ENCODE peak calls at places on chromosomes 5 and 9, in five cellular contexts. D, L, O, V and Q are unnamed samples.

GRCh38 chr5:83720805-83721431 is at the start of gene HAPLN1:
- DNase-seq in D (peak), L (peak), O (no peak), V (no peak), Q (no peak)

GRCh38 chr9:114237247-114237646 is 81.9 kb downstream of the COL27A1 start:
- DNase-seq in D (no peak), L (no peak), O (no peak), V (no peak), Q (no peak)

GRCh38 chr9:34010979-34011378 is 37.7 kb downstream of the UBAP2 start:
- DNase-seq in D (no peak), L (no peak), O (no peak), V (no peak), Q (no peak)

GRCh38 chr5:65775476-65775875 is 53.5 kb downstream of the NLN start:
- DNase-seq in D (no peak), L (no peak), O (no peak), V (no peak), Q (no peak)

GRCh38 chr5:1039210-1039548 is 30.6 kb downstream of the NKD2 start:
- DNase-seq in D (no peak), L (no peak), O (no peak), V (peak), Q (no peak)

GRCh38 chr5:65722575-65723424 is 795 bp downstream of the NLN start:
- DNase-seq in D (peak), L (peak), O (no peak), V (no peak), Q (peak)

GRCh38 chr9:6619909-6620308 is 25.6 kb downstream of the GLDC start:
- DNase-seq in D (no peak), L (no peak), O (no peak), V (no peak), Q (no peak)

GRCh38 chr9:74125916-74126315 is 371.2 kb upstream of the RORB start:
- DNase-seq in D (no peak), L (no peak), O (peak), V (no peak), Q (no peak)

GRCh38 chr9:137269231-137269772 is 8.2 kb upstream of the TOR4A start:
- DNase-seq in D (peak), L (no peak), O (no peak), V (peak), Q (no peak)

GRCh38 chr9:95268681-95269080 is 48.8 kb downstream of the FANCC start:
- DNase-seq in D (no peak), L (no peak), O (no peak), V (no peak), Q (peak)

GRCh38 chr5:167644619-167645018 is 646.8 kb upstream of the WWC1 start:
- DNase-seq in D (no peak), L (no peak), O (no peak), V (no peak), Q (no peak)

GRCh38 chr5:61767231-61768080 is 435.4 kb downstream of the ZSWIM6 start:
- DNase-seq in D (no peak), L (no peak), O (no peak), V (no peak), Q (no peak)

GRCh38 chr9:116340270-116340669 is 186.7 kb downstream of the PAPPA start:
- DNase-seq in D (no peak), L (no peak), O (no peak), V (no peak), Q (no peak)

GRCh38 chr9:87180361-87180760 is 233.1 kb upstream of the GAS1 start:
- DNase-seq in D (no peak), L (no peak), O (no peak), V (no peak), Q (no peak)

GRCh38 chr5:146284016-146284415 is 54.6 kb upstream of the POU4F3 start:
- DNase-seq in D (no peak), L (no peak), O (no peak), V (no peak), Q (no peak)

GRCh38 chr5:175466700-175467318 is 11.6 kb upstream of the SFXN1 start:
- DNase-seq in D (no peak), L (no peak), O (no peak), V (peak), Q (no peak)

GRCh38 chr9:115006660-115007059 is 76.3 kb upstream of the TNFSF8 start:
- DNase-seq in D (no peak), L (no peak), O (no peak), V (no peak), Q (no peak)

GRCh38 chr5:158549306-158549705 is 550.4 kb downstream of the EBF1 start:
- DNase-seq in D (no peak), L (no peak), O (peak), V (no peak), Q (no peak)

GRCh38 chr5:39331993-39332392 is 32.3 kb downstream of the C9 start:
- DNase-seq in D (no peak), L (no peak), O (no peak), V (no peak), Q (no peak)

GRCh38 chr5:132927355-132927754 is 36.1 kb downstream of the AFF4 start:
- DNase-seq in D (no peak), L (no peak), O (no peak), V (no peak), Q (no peak)

GRCh38 chr9:137276757-137277328 is 683 bp upstream of the TOR4A start:
- DNase-seq in D (peak), L (peak), O (no peak), V (peak), Q (no peak)

GRCh38 chr5:171483453-171484177 is 64.2 kb downstream of the FGF18 start:
- DNase-seq in D (peak), L (no peak), O (no peak), V (peak), Q (no peak)

GRCh38 chr5:37326536-37326935 is 44.4 kb downstream of the NUP155 start:
- DNase-seq in D (no peak), L (no peak), O (no peak), V (no peak), Q (no peak)
- TF ChIP-seq CTCF in D (no peak), L (no peak), O (no peak), V (no peak), Q (no peak)

DNA sequence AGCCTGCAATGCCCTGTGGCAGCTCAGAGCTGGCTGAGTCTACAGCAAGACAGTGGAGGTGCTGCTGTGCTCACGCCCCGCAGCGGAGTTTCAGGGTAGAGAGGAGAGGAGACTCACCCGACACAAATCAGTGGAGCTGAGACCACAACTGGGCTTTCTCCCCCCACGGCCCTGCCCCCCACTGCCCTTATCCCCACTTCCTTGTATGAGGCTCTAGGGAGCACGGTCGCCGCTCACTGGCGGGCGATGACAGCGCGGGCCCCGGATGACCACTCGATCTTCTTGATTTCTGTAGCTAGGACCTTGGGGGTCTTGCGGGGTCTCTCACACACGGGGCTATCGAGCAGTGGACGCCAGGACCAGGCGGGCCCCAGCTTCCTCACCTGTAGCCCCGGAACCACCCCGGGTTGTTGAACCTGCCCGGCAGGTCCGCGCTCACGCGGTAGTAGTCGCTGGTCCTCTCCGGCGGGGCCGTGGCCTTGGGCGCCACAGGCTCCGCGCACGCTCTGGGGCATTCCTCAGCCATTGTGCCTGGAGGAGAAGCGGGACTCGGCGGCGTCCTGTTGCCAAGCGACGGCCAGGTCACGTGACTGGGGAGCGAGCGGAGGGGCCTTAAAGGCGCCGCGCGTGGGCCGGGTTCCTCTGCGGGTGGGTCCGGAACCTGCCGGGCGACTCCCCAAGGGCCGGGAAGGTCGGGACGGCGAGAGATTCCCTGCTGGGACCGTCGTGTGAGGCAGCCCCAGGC is 984 bp upstream of the MRPS2 start:
- DNase-seq in D (peak), L (peak), O (no peak), V (peak), Q (peak)
- TF ChIP-seq CTCF in D (no peak), L (no peak), O (peak), V (no peak), Q (no peak)

DNA sequence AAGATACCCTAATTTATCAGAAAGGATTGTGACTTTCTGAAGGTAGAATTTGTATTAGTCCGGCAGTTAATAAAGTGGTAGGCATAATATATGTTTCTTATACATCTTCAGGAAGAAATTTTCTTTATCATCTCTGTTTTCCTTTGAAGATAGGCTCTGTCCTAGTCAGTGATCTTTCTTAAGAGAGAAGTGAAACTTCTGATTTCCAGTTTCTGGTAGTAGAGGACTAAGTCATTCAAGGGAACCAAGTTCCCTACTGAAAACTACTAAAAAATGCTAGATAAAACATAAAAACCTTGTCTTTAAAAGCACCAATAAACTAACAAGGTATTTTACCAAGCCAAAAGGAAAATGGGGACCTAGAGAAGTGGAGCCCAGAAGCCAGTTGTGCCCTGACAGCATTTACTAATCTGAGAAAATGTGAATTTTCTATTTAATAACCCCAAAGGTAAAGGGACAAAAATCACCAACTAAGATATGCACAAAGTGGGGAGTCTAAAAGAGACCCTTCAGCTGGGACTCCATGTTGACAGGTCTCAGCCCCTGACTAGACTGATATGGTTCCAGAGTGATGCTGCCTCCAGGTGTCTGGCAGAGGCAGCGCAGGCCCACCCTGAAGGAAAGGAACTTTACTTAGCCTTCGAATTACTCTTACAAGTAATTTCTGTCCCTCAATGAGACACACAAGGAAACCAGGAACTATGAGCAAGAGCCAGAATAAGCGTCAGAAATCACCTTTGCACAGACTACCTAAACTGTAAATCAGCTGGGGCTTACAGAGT is 72.7 kb downstream of the FAM78A start:
- DNase-seq in D (no peak), L (no peak), O (no peak), V (no peak), Q (peak)
- TF ChIP-seq CTCF in D (no peak), L (peak), O (peak), V (no peak), Q (peak)

GRCh38 chr5:127030259-127031146 is at the start of gene MARCHF3:
- DNase-seq in D (peak), L (peak), O (peak), V (peak), Q (peak)
- TF ChIP-seq CTCF in D (peak), L (no peak), O (peak), V (no peak), Q (no peak)